ENCODE peak calls at places on chromosomes 16 and 17, in nine cellular contexts. X, V, T, A, G, R, M, K and Y are unnamed samples.

GRCh38 chr17:29948460-29949185 is 7.2 kb downstream of the EFCAB5 start:
- DNase-seq in A (no peak), T (no peak), K (no peak), X (no peak), R (peak), V (no peak), G (no peak), M (no peak), Y (no peak)

GRCh38 chr16:2904922-2905240 is 6.8 kb upstream of the FLYWCH1 start:
- DNase-seq in R (no peak), M (no peak), T (no peak), G (no peak), K (no peak), V (no peak), X (no peak), A (no peak), Y (no peak)

GRCh38 chr17:15952048-15952532 is 7.2 kb downstream of the ADORA2B start:
- DNase-seq in K (no peak), M (no peak), G (no peak), R (no peak), T (no peak), V (no peak), A (no peak), X (no peak), Y (no peak)

GRCh38 chr17:19546289-19547065 is 12.8 kb downstream of the SLC47A1 start:
- DNase-seq in T (peak), R (no peak), M (no peak), V (peak), X (no peak), A (no peak), G (no peak), K (no peak), Y (no peak)

GRCh38 chr17:42886283-42887176 is 14.1 kb upstream of the G6PC1 start:
- DNase-seq in A (peak), M (no peak), T (no peak), R (no peak), K (no peak), G (no peak), X (no peak), V (no peak), Y (no peak)

GRCh38 chr16:48614759-48615158 is 4.8 kb upstream of the N4BP1 start:
- DNase-seq in A (no peak), R (no peak), T (no peak), V (no peak), X (no peak), M (no peak), G (no peak), K (no peak), Y (no peak)

GRCh38 chr17:57296231-57296630 is 39.9 kb downstream of the MSI2 start:
- DNase-seq in T (no peak), K (no peak), V (no peak), A (no peak), G (no peak), R (no peak), X (no peak), M (no peak), Y (no peak)

GRCh38 chr17:76635039-76635438 is 8.5 kb downstream of the ST6GALNAC1 start:
- DNase-seq in V (no peak), K (no peak), M (no peak), R (no peak), T (no peak), X (no peak), G (no peak), A (no peak), Y (no peak)

GRCh38 chr17:41970901-41971331 is 4.3 kb downstream of the CNP start:
- DNase-seq in V (no peak), T (no peak), K (no peak), M (no peak), R (no peak), G (no peak), X (no peak), A (no peak), Y (no peak)

GRCh38 chr17:66644311-66644710 is 190.6 kb upstream of the CACNG5 start:
- DNase-seq in T (no peak), M (no peak), K (no peak), A (no peak), G (peak), V (no peak), X (no peak), R (no peak), Y (no peak)

GRCh38 chr17:77425791-77426641 is 285.2 kb downstream of the SEC14L1 start:
- DNase-seq in K (no peak), X (peak), A (no peak), V (no peak), T (no peak), G (peak), R (no peak), M (no peak), Y (no peak)

GRCh38 chr17:9185688-9186289 is 164.5 kb downstream of the NTN1 start:
- DNase-seq in T (no peak), M (no peak), A (no peak), G (no peak), X (no peak), V (no peak), K (no peak), R (no peak), Y (no peak)

GRCh38 chr16:76653390-76654026 is 376.3 kb downstream of the CNTNAP4 start:
- DNase-seq in K (no peak), M (no peak), G (peak), A (peak), X (no peak), V (peak), R (no peak), T (peak), Y (peak)

GRCh38 chr17:57471941-57472368 is 215.6 kb downstream of the MSI2 start:
- DNase-seq in T (no peak), R (no peak), X (no peak), M (no peak), A (no peak), K (no peak), V (no peak), G (no peak), Y (peak)

GRCh38 chr16:2121853-2122252 is 13.8 kb downstream of the PKD1 start:
- DNase-seq in V (no peak), X (no peak), A (no peak), G (no peak), R (no peak), T (no peak), M (no peak), K (no peak), Y (no peak)

GRCh38 chr16:57623251-57624043 is 5.0 kb upstream of the ADGRG1 start:
- DNase-seq in T (peak), G (no peak), M (no peak), X (no peak), A (no peak), V (peak), K (no peak), R (no peak), Y (no peak)

GRCh38 chr17:45287526-45288264 is 25.8 kb upstream of the SPATA32 start:
- DNase-seq in A (no peak), T (peak), G (no peak), K (no peak), X (no peak), M (no peak), R (no peak), V (no peak), Y (no peak)

GRCh38 chr17:74786411-74787097 is 10.4 kb upstream of the NAT9 start:
- DNase-seq in V (no peak), M (no peak), T (no peak), R (no peak), G (no peak), X (no peak), K (no peak), A (no peak), Y (no peak)

GRCh38 chr16:3171181-3171854 is 16.7 kb upstream of the OR1F1 start:
- DNase-seq in T (peak), G (no peak), V (no peak), K (no peak), R (peak), X (peak), M (no peak), A (no peak), Y (no peak)

GRCh38 chr17:13727441-13728171 is 125.9 kb upstream of the HS3ST3A1 start:
- DNase-seq in K (no peak), A (no peak), R (no peak), M (no peak), X (no peak), V (no peak), G (peak), T (no peak), Y (no peak)

GRCh38 chr17:50055055-50055425 is 870 bp upstream of the ITGA3 start:
- DNase-seq in A (peak), G (no peak), V (peak), M (no peak), K (no peak), X (no peak), T (peak), R (peak), Y (no peak)

GRCh38 chr16:79547085-79547484 is 53.5 kb downstream of the MAF start:
- DNase-seq in V (no peak), M (no peak), T (no peak), R (no peak), X (no peak), A (no peak), G (no peak), K (no peak), Y (no peak)

GRCh38 chr16:84362410-84362809 is 5.9 kb upstream of the ATP2C2 start:
- DNase-seq in G (no peak), M (no peak), A (no peak), X (no peak), K (no peak), R (no peak), T (no peak), V (peak), Y (peak)

GRCh38 chr17:9893606-9894005 is 11.5 kb downstream of the RCVRN start:
- DNase-seq in X (no peak), R (no peak), A (no peak), G (no peak), V (no peak), K (no peak), M (no peak), T (no peak), Y (no peak)